ENCODE peak calls at places on chromosome 15, in ten cellular contexts. O is NAMALWA, T is GDM1, Q is T-helper 1 cell, Y is T-helper 2 cell, D is nucleus accumbens, P is lower lobe of right lung, S is cardiac fibroblast, K is posterior vena cava, W is hippocampal formation. B is an unnamed sample.

GRCh38 chr15:77608774-77609173 is 23.9 kb downstream of the LINGO1 start:
- DNase-seq in O (no peak), T (no peak), Q (no peak), Y (no peak), D (no peak), P (no peak), S (no peak), K (no peak), W (no peak), B (peak)

GRCh38 chr15:101827257-101827656 is 15.3 kb downstream of the OR4F15 start:
- DNase-seq in O (no peak), T (no peak), Q (no peak), Y (no peak), D (no peak), P (no peak), S (no peak), K (no peak), W (no peak), B (no peak)

GRCh38 chr15:33547876-33548275 is 237.1 kb downstream of the RYR3 start:
- DNase-seq in O (peak), T (peak), Q (no peak), Y (no peak), D (no peak), P (peak), S (peak), K (peak), W (no peak), B (no peak)

GRCh38 chr15:33008284-33009011 is 186.1 kb downstream of the FMN1 start:
- DNase-seq in O (no peak), T (no peak), Q (no peak), Y (no peak), D (no peak), P (no peak), S (peak), K (no peak), W (no peak), B (no peak)

GRCh38 chr15:64155802-64156651 is 4.5 kb downstream of the SNX22 start:
- DNase-seq in O (no peak), T (no peak), Q (no peak), Y (no peak), D (no peak), P (no peak), S (no peak), K (no peak), W (no peak), B (no peak)

GRCh38 chr15:93173369-93173768 is 84.4 kb upstream of the RGMA start:
- DNase-seq in O (no peak), T (no peak), Q (no peak), Y (no peak), D (no peak), P (no peak), S (peak), K (no peak), W (no peak), B (no peak)

GRCh38 chr15:66641485-66642313 is 60.3 kb upstream of the SMAD6 start:
- DNase-seq in O (no peak), T (no peak), Q (no peak), Y (no peak), D (no peak), P (no peak), S (no peak), K (no peak), W (no peak), B (no peak)

GRCh38 chr15:96243701-96244100 is 86.8 kb upstream of the NR2F2 start:
- DNase-seq in O (no peak), T (no peak), Q (no peak), Y (no peak), D (no peak), P (no peak), S (no peak), K (no peak), W (no peak), B (no peak)

GRCh38 chr15:80736571-80736970 is 41.5 kb downstream of the ABHD17C start:
- DNase-seq in O (no peak), T (no peak), Q (no peak), Y (no peak), D (no peak), P (no peak), S (peak), K (no peak), W (no peak), B (no peak)

GRCh38 chr15:80059786-80060489 is 462 bp downstream of the ZFAND6 start:
- DNase-seq in O (peak), T (peak), Q (peak), Y (no peak), D (no peak), P (peak), S (no peak), K (no peak), W (no peak), B (no peak)

GRCh38 chr15:89975482-89976291 is 25.4 kb upstream of the ZNF710 start:
- DNase-seq in O (no peak), T (peak), Q (no peak), Y (no peak), D (no peak), P (no peak), S (no peak), K (peak), W (peak), B (no peak)

B was measured in CMK.